ENCODE peak calls at places on chromosomes 1 and 21, in nine cellular contexts. One of them, this sample, is unnamed.

GRCh38 chr1:173002891-173003582 is 47.7 kb downstream of the TNFSF18 start:
- DNase-seq in SK-N-SH: no peak
- DNase-seq in HepG2: no peak
- DNase-seq in esophagus muscularis mucosa: no peak
- DNase-seq in stomach: no peak
- DNase-seq in transverse colon: no peak
- DNase-seq in upper lobe of left lung: no peak
- DNase-seq in sigmoid colon: no peak
- DNase-seq in H1: no peak
- DNase-seq in this sample: no peak

GRCh38 chr1:8284167-8284566 is 33.7 kb upstream of the SLC45A1 start:
- DNase-seq in sigmoid colon: no peak
- DNase-seq in upper lobe of left lung: no peak
- DNase-seq in transverse colon: no peak
- DNase-seq in stomach: no peak
- DNase-seq in SK-N-SH: no peak
- DNase-seq in H1: no peak
- DNase-seq in esophagus muscularis mucosa: no peak
- DNase-seq in HepG2: no peak
- DNase-seq in this sample: no peak

GRCh38 chr1:37734629-37735591 is 30.0 kb downstream of the EPHA10 start:
- DNase-seq in HepG2: no peak
- DNase-seq in sigmoid colon: no peak
- DNase-seq in esophagus muscularis mucosa: no peak
- DNase-seq in H1: peak
- DNase-seq in SK-N-SH: no peak
- DNase-seq in transverse colon: peak
- DNase-seq in stomach: no peak
- DNase-seq in upper lobe of left lung: peak
- DNase-seq in this sample: no peak

GRCh38 chr1:195481293-195481692 is 1126.9 kb downstream of the KCNT2 start:
- DNase-seq in esophagus muscularis mucosa: no peak
- DNase-seq in SK-N-SH: no peak
- DNase-seq in sigmoid colon: no peak
- DNase-seq in upper lobe of left lung: no peak
- DNase-seq in stomach: no peak
- DNase-seq in HepG2: no peak
- DNase-seq in H1: no peak
- DNase-seq in transverse colon: no peak
- DNase-seq in this sample: no peak

GRCh38 chr1:67162954-67163353 is 3.3 kb upstream of the IL23R start:
- DNase-seq in HepG2: peak
- DNase-seq in upper lobe of left lung: no peak
- DNase-seq in sigmoid colon: no peak
- DNase-seq in stomach: no peak
- DNase-seq in SK-N-SH: no peak
- DNase-seq in esophagus muscularis mucosa: no peak
- DNase-seq in H1: no peak
- DNase-seq in transverse colon: no peak
- DNase-seq in this sample: no peak

GRCh38 chr1:91651671-91652071 is 151.0 kb downstream of the CDC7 start:
- DNase-seq in stomach: no peak
- DNase-seq in HepG2: no peak
- DNase-seq in esophagus muscularis mucosa: peak
- DNase-seq in transverse colon: peak
- DNase-seq in SK-N-SH: no peak
- DNase-seq in sigmoid colon: peak
- DNase-seq in H1: no peak
- DNase-seq in upper lobe of left lung: peak
- DNase-seq in this sample: peak

GRCh38 chr21:38460171-38460742 is 38.0 kb downstream of the ERG start:
- DNase-seq in upper lobe of left lung: no peak
- DNase-seq in HepG2: no peak
- DNase-seq in sigmoid colon: no peak
- DNase-seq in stomach: no peak
- DNase-seq in esophagus muscularis mucosa: no peak
- DNase-seq in H1: no peak
- DNase-seq in transverse colon: no peak
- DNase-seq in SK-N-SH: no peak
- DNase-seq in this sample: no peak

GRCh38 chr1:19744886-19745285 is 54.8 kb downstream of the TMCO4 start:
- DNase-seq in upper lobe of left lung: no peak
- DNase-seq in sigmoid colon: no peak
- DNase-seq in esophagus muscularis mucosa: no peak
- DNase-seq in H1: no peak
- DNase-seq in stomach: no peak
- DNase-seq in SK-N-SH: no peak
- DNase-seq in transverse colon: no peak
- DNase-seq in HepG2: no peak
- DNase-seq in this sample: no peak

GRCh38 chr1:58727363-58727762 is 27.5 kb upstream of the MYSM1 start:
- DNase-seq in HepG2: peak
- DNase-seq in upper lobe of left lung: no peak
- DNase-seq in esophagus muscularis mucosa: peak
- DNase-seq in H1: no peak
- DNase-seq in SK-N-SH: no peak
- DNase-seq in sigmoid colon: no peak
- DNase-seq in transverse colon: no peak
- DNase-seq in stomach: no peak
- DNase-seq in this sample: no peak

GRCh38 chr21:41170442-41170841 is 2.5 kb downstream of the BACE2 start:
- DNase-seq in esophagus muscularis mucosa: no peak
- DNase-seq in upper lobe of left lung: no peak
- DNase-seq in SK-N-SH: peak
- DNase-seq in H1: peak
- DNase-seq in HepG2: peak
- DNase-seq in stomach: peak
- DNase-seq in transverse colon: peak
- DNase-seq in sigmoid colon: no peak
- DNase-seq in this sample: no peak

GRCh38 chr1:32351859-32352745 is 10.2 kb downstream of the FAM229A start:
- DNase-seq in upper lobe of left lung: no peak
- DNase-seq in H1: peak
- DNase-seq in esophagus muscularis mucosa: no peak
- DNase-seq in SK-N-SH: peak
- DNase-seq in transverse colon: peak
- DNase-seq in stomach: peak
- DNase-seq in sigmoid colon: peak
- DNase-seq in HepG2: peak
- DNase-seq in this sample: no peak

GRCh38 chr1:18199462-18199861 is 91.9 kb downstream of the IGSF21 start:
- DNase-seq in upper lobe of left lung: no peak
- DNase-seq in sigmoid colon: no peak
- DNase-seq in H1: peak
- DNase-seq in SK-N-SH: peak
- DNase-seq in stomach: no peak
- DNase-seq in esophagus muscularis mucosa: no peak
- DNase-seq in transverse colon: no peak
- DNase-seq in HepG2: no peak
- DNase-seq in this sample: no peak

GRCh38 chr1:235128453-235129328 is at the start of gene TOMM20:
- DNase-seq in HepG2: peak
- DNase-seq in esophagus muscularis mucosa: peak
- DNase-seq in H1: peak
- DNase-seq in stomach: peak
- DNase-seq in transverse colon: peak
- DNase-seq in upper lobe of left lung: peak
- DNase-seq in SK-N-SH: peak
- DNase-seq in sigmoid colon: peak
- DNase-seq in this sample: peak

GRCh38 chr1:235127774-235128452 is 724 bp downstream of the TOMM20 start:
- DNase-seq in esophagus muscularis mucosa: no peak
- DNase-seq in HepG2: no peak
- DNase-seq in upper lobe of left lung: no peak
- DNase-seq in H1: peak
- DNase-seq in sigmoid colon: no peak
- DNase-seq in stomach: no peak
- DNase-seq in SK-N-SH: no peak
- DNase-seq in transverse colon: no peak
- DNase-seq in this sample: no peak

GRCh38 chr1:235129774-235130570 is 1.3 kb upstream of the TOMM20 start:
- DNase-seq in esophagus muscularis mucosa: peak
- DNase-seq in transverse colon: no peak
- DNase-seq in stomach: no peak
- DNase-seq in HepG2: peak
- DNase-seq in sigmoid colon: no peak
- DNase-seq in SK-N-SH: no peak
- DNase-seq in upper lobe of left lung: no peak
- DNase-seq in H1: peak
- DNase-seq in this sample: no peak

GRCh38 chr1:235124665-235125064 is 4.0 kb downstream of the TOMM20 start:
- DNase-seq in H1: no peak
- DNase-seq in esophagus muscularis mucosa: no peak
- DNase-seq in upper lobe of left lung: no peak
- DNase-seq in HepG2: no peak
- DNase-seq in stomach: no peak
- DNase-seq in SK-N-SH: no peak
- DNase-seq in transverse colon: no peak
- DNase-seq in sigmoid colon: no peak
- DNase-seq in this sample: no peak

DNA sequence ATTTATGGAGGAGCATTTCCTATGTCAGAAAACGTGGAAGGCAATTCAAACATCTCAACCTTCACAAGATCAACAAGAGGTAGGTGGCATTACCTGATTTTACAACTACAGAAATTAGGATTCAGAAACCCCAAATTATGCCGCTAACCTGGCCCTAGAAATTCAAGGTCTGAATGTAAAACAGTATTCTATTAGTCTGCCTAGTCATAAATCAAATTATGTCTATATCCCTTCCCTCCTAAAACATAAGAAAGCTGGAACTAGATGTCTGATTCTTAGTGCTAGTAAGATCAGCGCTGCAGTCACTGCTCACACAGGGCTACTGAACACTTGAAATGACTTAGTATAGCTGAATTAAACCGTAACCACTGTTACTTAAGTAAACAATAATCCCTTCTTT is 1.4 kb downstream of the TOMM20 start:
- DNase-seq in esophagus muscularis mucosa: no peak
- DNase-seq in upper lobe of left lung: no peak
- DNase-seq in sigmoid colon: no peak
- DNase-seq in transverse colon: no peak
- DNase-seq in stomach: no peak
- DNase-seq in H1: no peak
- DNase-seq in SK-N-SH: no peak
- DNase-seq in HepG2: no peak
- DNase-seq in this sample: no peak
- TF ChIP-seq POLR2AphosphoS5 in esophagus muscularis mucosa: no peak
- TF ChIP-seq POLR2AphosphoS5 in upper lobe of left lung: no peak
- TF ChIP-seq POLR2AphosphoS5 in sigmoid colon: no peak
- TF ChIP-seq POLR2AphosphoS5 in transverse colon: no peak
- TF ChIP-seq POLR2AphosphoS5 in stomach: no peak
- TF ChIP-seq POLR2AphosphoS5 in H1: no peak
- TF ChIP-seq POLR2AphosphoS5 in SK-N-SH: no peak
- TF ChIP-seq POLR2AphosphoS5 in HepG2: no peak
- TF ChIP-seq POLR2AphosphoS5 in this sample: no peak

DNA sequence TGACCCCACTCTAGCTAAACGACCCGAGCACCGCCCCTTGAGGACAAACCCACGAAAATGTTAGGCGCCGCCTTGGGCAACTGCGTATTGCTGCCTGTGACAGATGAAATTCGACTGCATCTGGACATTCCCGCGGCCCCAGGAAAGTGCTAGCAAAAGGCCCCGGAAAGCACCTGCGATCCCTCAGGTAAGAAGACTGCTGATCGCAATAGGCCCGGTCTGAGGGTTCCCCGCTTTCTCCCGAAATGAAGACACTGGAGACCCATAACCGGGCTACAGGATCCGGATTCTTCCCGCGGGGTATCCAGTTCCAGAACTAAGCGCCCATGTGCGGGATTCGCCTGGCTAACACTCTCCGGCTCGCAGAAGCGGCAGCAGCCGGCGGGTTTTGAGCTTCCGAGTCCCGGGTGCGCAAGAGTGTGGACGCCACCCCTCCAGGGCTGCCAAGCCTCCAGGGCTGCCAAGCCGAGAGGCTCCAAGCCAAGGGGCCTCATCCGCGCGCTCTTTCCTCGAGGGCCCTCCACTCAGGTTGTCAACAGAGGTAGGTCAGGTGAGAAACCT is 157.9 kb upstream of the NBPF11 start:
- DNase-seq in transverse colon: no peak
- DNase-seq in SK-N-SH: no peak
- DNase-seq in H1: peak
- DNase-seq in stomach: no peak
- DNase-seq in HepG2: no peak
- DNase-seq in esophagus muscularis mucosa: no peak
- DNase-seq in sigmoid colon: no peak
- DNase-seq in upper lobe of left lung: peak
- DNase-seq in this sample: no peak
- TF ChIP-seq EP300 in transverse colon: no peak
- TF ChIP-seq EP300 in SK-N-SH: no peak
- TF ChIP-seq EP300 in H1: no peak
- TF ChIP-seq EP300 in stomach: no peak
- TF ChIP-seq EP300 in HepG2: no peak
- TF ChIP-seq EP300 in esophagus muscularis mucosa: no peak
- TF ChIP-seq EP300 in sigmoid colon: no peak
- TF ChIP-seq EP300 in upper lobe of left lung: no peak
- TF ChIP-seq EP300 in this sample: no peak

DNA sequence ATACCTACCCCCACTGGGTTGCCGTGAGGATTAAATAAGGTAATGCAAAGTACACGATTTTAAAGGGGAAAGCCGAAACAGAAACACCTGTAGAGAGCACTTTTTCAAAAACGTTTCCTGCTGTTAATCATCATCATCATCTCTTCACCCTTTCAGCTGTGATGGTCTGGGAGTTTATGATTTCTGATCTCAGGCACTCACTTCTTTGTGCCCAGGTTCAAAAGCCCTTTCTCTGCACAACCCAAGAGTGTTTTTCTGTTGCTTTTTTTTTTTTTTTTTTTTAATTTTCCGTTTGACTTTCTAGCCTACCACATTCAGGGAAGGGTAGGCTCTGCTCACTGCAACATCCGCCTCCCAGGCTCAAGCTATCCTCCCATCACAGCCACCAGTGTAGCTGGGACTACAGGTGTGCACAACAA is 936 bp upstream of the UBXN11 start:
- DNase-seq in H1: no peak
- DNase-seq in upper lobe of left lung: no peak
- DNase-seq in transverse colon: no peak
- DNase-seq in stomach: no peak
- DNase-seq in sigmoid colon: no peak
- DNase-seq in esophagus muscularis mucosa: no peak
- DNase-seq in HepG2: no peak
- DNase-seq in SK-N-SH: no peak
- DNase-seq in this sample: no peak
- H3K4me3 ChIP-seq in H1: no peak
- H3K4me3 ChIP-seq in upper lobe of left lung: no peak
- H3K4me3 ChIP-seq in transverse colon: no peak
- H3K4me3 ChIP-seq in stomach: no peak
- H3K4me3 ChIP-seq in sigmoid colon: no peak
- H3K4me3 ChIP-seq in esophagus muscularis mucosa: no peak
- H3K4me3 ChIP-seq in HepG2: peak
- H3K4me3 ChIP-seq in SK-N-SH: no peak
- H3K4me3 ChIP-seq in this sample: no peak

DNA sequence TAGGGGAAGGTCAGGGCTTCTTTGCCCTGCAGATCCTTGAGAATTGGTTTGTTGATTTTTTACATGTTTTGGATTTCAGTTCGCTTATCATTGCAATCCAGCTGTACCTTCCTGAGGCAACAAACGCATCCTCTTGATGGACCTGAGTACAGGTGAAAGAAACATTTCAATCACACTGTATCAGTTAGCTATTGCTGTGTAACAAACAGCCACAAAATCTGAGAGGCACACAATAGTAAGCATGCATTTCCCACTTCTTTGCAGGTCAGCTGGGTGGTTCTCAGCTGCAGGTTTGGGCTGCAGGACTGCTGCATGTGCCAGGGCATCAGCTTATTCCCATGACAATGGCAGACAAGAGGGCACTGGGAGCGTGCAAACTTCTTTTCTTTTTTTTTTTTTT is 586.4 kb downstream of the MATN1 start:
- DNase-seq in SK-N-SH: no peak
- DNase-seq in transverse colon: no peak
- DNase-seq in sigmoid colon: no peak
- DNase-seq in upper lobe of left lung: no peak
- DNase-seq in H1: no peak
- DNase-seq in esophagus muscularis mucosa: no peak
- DNase-seq in stomach: no peak
- DNase-seq in HepG2: no peak
- DNase-seq in this sample: no peak
- TF ChIP-seq POLR2AphosphoS5 in SK-N-SH: no peak
- TF ChIP-seq POLR2AphosphoS5 in transverse colon: no peak
- TF ChIP-seq POLR2AphosphoS5 in sigmoid colon: no peak
- TF ChIP-seq POLR2AphosphoS5 in upper lobe of left lung: no peak
- TF ChIP-seq POLR2AphosphoS5 in H1: no peak
- TF ChIP-seq POLR2AphosphoS5 in esophagus muscularis mucosa: no peak
- TF ChIP-seq POLR2AphosphoS5 in stomach: no peak
- TF ChIP-seq POLR2AphosphoS5 in HepG2: no peak
- TF ChIP-seq POLR2AphosphoS5 in this sample: no peak